ENCODE peak calls at places on chromosomes 7 and 10, in five cellular contexts. One of them, this sample, is unnamed.

GRCh38 chr7:112969946-112970345 is 116.7 kb downstream of the GPR85 start:
- DNase-seq in HCT116: no peak
- DNase-seq in SK-N-SH: no peak
- DNase-seq in OCI-LY7: no peak
- DNase-seq in GM23338: no peak
- DNase-seq in this sample: no peak

GRCh38 chr7:129724796-129725195 is 113.3 kb downstream of the NRF1 start:
- DNase-seq in HCT116: no peak
- DNase-seq in SK-N-SH: no peak
- DNase-seq in OCI-LY7: no peak
- DNase-seq in GM23338: no peak
- DNase-seq in this sample: no peak

GRCh38 chr10:43221419-43222293 is 45.2 kb downstream of the RASGEF1A start:
- DNase-seq in HCT116: no peak
- DNase-seq in SK-N-SH: no peak
- DNase-seq in OCI-LY7: no peak
- DNase-seq in GM23338: peak; percentile 79
- DNase-seq in this sample: no peak

GRCh38 chr7:117164578-117164977 is 158.3 kb downstream of the WNT2 start:
- DNase-seq in HCT116: no peak
- DNase-seq in SK-N-SH: no peak
- DNase-seq in OCI-LY7: no peak
- DNase-seq in GM23338: no peak
- DNase-seq in this sample: no peak

GRCh38 chr7:106372121-106372520 is 87.3 kb upstream of the NAMPT start:
- DNase-seq in HCT116: no peak
- DNase-seq in SK-N-SH: no peak
- DNase-seq in OCI-LY7: no peak
- DNase-seq in GM23338: no peak
- DNase-seq in this sample: no peak

GRCh38 chr10:123868058-123868995 is 23.3 kb downstream of the CPXM2 start:
- DNase-seq in HCT116: no peak
- DNase-seq in SK-N-SH: no peak
- DNase-seq in OCI-LY7: no peak
- DNase-seq in GM23338: no peak
- DNase-seq in this sample: no peak

GRCh38 chr10:99612167-99612831 is 7.9 kb downstream of the SLC25A28 start:
- DNase-seq in HCT116: peak; percentile 59
- DNase-seq in SK-N-SH: peak; percentile 77
- DNase-seq in OCI-LY7: peak; percentile 66
- DNase-seq in GM23338: peak; percentile 82
- DNase-seq in this sample: peak; percentile 71

GRCh38 chr10:43640603-43641002 is 8.1 kb downstream of the ZNF32 start:
- DNase-seq in HCT116: no peak
- DNase-seq in SK-N-SH: no peak
- DNase-seq in OCI-LY7: no peak
- DNase-seq in GM23338: no peak
- DNase-seq in this sample: no peak

GRCh38 chr7:146660839-146661238 is 544.2 kb downstream of the CNTNAP2 start:
- DNase-seq in HCT116: no peak
- DNase-seq in SK-N-SH: peak; percentile 68
- DNase-seq in OCI-LY7: no peak
- DNase-seq in GM23338: no peak
- DNase-seq in this sample: no peak

GRCh38 chr7:64893401-64893800 is 9.7 kb upstream of the ZNF273 start:
- DNase-seq in HCT116: no peak
- DNase-seq in SK-N-SH: peak; percentile 32
- DNase-seq in OCI-LY7: no peak
- DNase-seq in GM23338: peak; percentile 50
- DNase-seq in this sample: no peak

GRCh38 chr7:47678641-47679380 is 96.9 kb upstream of the TNS3 start:
- DNase-seq in HCT116: no peak
- DNase-seq in SK-N-SH: no peak
- DNase-seq in OCI-LY7: peak; percentile 59
- DNase-seq in GM23338: no peak
- DNase-seq in this sample: no peak

GRCh38 chr10:102300289-102300843 is 55.0 kb downstream of the GBF1 start:
- DNase-seq in HCT116: no peak
- DNase-seq in SK-N-SH: no peak
- DNase-seq in OCI-LY7: no peak
- DNase-seq in GM23338: no peak
- DNase-seq in this sample: peak; percentile 30

GRCh38 chr10:69866688-69867461 is 65.2 kb downstream of the COL13A1 start:
- DNase-seq in HCT116: peak; percentile 26
- DNase-seq in SK-N-SH: peak; percentile 81
- DNase-seq in OCI-LY7: no peak
- DNase-seq in GM23338: peak; percentile 78
- DNase-seq in this sample: no peak

GRCh38 chr10:118912961-118913360 is 116.6 kb upstream of the NANOS1 start:
- DNase-seq in HCT116: no peak
- DNase-seq in SK-N-SH: no peak
- DNase-seq in OCI-LY7: no peak
- DNase-seq in GM23338: no peak
- DNase-seq in this sample: no peak

GRCh38 chr10:79239930-79240713 is 107.1 kb upstream of the PPIF start:
- DNase-seq in HCT116: no peak
- DNase-seq in SK-N-SH: peak; percentile 55
- DNase-seq in OCI-LY7: no peak
- DNase-seq in GM23338: peak; percentile 88
- DNase-seq in this sample: no peak

GRCh38 chr7:102079140-102080002 is 207.3 kb upstream of the SH2B2 start:
- DNase-seq in HCT116: no peak
- DNase-seq in SK-N-SH: no peak
- DNase-seq in OCI-LY7: no peak
- DNase-seq in GM23338: peak; percentile 49
- DNase-seq in this sample: no peak

GRCh38 chr7:46205478-46205877 is 284.4 kb upstream of the IGFBP3 start:
- DNase-seq in HCT116: no peak
- DNase-seq in SK-N-SH: no peak
- DNase-seq in OCI-LY7: no peak
- DNase-seq in GM23338: no peak
- DNase-seq in this sample: no peak

GRCh38 chr7:78020131-78020873 is 221.7 kb downstream of the PHTF2 start:
- DNase-seq in HCT116: peak; percentile 45
- DNase-seq in SK-N-SH: peak; percentile 83
- DNase-seq in OCI-LY7: peak; percentile 58
- DNase-seq in GM23338: peak; percentile 75
- DNase-seq in this sample: peak; percentile 23

GRCh38 chr7:42155836-42156540 is 81.0 kb downstream of the GLI3 start:
- DNase-seq in HCT116: no peak
- DNase-seq in SK-N-SH: no peak
- DNase-seq in OCI-LY7: no peak
- DNase-seq in GM23338: no peak
- DNase-seq in this sample: no peak

GRCh38 chr10:12194752-12195271 is 879 bp downstream of the NUDT5 start:
- DNase-seq in HCT116: no peak
- DNase-seq in SK-N-SH: peak; percentile 35
- DNase-seq in OCI-LY7: peak; percentile 46
- DNase-seq in GM23338: peak; percentile 40
- DNase-seq in this sample: peak; percentile 35

GRCh38 chr7:42671627-42672026 is 240.2 kb downstream of the C7orf25 start:
- DNase-seq in HCT116: no peak
- DNase-seq in SK-N-SH: no peak
- DNase-seq in OCI-LY7: no peak
- DNase-seq in GM23338: no peak
- DNase-seq in this sample: no peak

GRCh38 chr10:85864173-85864549 is 502.4 kb downstream of the GRID1 start:
- DNase-seq in HCT116: no peak
- DNase-seq in SK-N-SH: no peak
- DNase-seq in OCI-LY7: no peak
- DNase-seq in GM23338: no peak
- DNase-seq in this sample: no peak

GRCh38 chr10:101032637-101033201 is 1.7 kb downstream of the SFXN3 start:
- DNase-seq in HCT116: peak; percentile 60
- DNase-seq in SK-N-SH: peak; percentile 83
- DNase-seq in OCI-LY7: no peak
- DNase-seq in GM23338: no peak
- DNase-seq in this sample: no peak

GRCh38 chr10:132565516-132566209 is 28.1 kb downstream of the INPP5A start:
- DNase-seq in HCT116: no peak
- DNase-seq in SK-N-SH: no peak
- DNase-seq in OCI-LY7: no peak
- DNase-seq in GM23338: no peak
- DNase-seq in this sample: no peak

GRCh38 chr7:149854611-149855367 is 16.6 kb downstream of the ZNF862 start:
- DNase-seq in HCT116: peak; percentile 36
- DNase-seq in SK-N-SH: peak; percentile 81
- DNase-seq in OCI-LY7: peak; percentile 26
- DNase-seq in GM23338: peak; percentile 67
- DNase-seq in this sample: no peak

GRCh38 chr10:61778137-61778536 is 115.4 kb downstream of the CABCOCO1 start:
- DNase-seq in HCT116: no peak
- DNase-seq in SK-N-SH: no peak
- DNase-seq in OCI-LY7: no peak
- DNase-seq in GM23338: no peak
- DNase-seq in this sample: no peak

DNA sequence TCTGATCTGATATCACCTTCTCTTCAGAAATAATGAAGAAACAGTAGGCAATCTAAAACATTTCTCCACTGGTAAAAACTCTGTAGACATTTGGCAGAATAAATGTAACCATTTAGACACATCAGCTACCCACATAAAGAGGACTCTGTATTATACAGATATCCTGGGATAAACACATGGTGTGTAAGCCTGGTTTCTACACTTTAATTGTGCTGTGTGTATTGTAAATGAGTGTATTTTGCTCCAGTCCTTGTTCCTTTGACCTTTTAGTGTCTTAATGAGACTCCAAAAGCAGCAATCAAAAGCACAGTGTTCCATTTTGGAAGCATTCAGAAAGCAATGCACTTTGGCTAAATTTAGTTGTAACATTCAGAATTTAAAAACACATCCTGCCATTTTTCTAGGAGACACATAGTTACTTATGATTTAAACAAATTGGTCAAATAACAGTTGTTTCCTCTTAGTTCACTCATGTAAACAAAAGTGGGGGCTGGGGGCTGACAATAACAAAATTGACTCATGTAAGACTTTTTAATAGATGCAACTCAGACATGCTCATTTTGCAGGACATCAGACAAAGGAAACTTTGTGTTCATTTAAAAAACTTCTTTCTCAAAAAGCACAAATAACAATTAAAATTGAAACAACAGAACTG is 122.3 kb downstream of the GPR37 start:
- DNase-seq in HCT116: no peak
- DNase-seq in SK-N-SH: no peak
- DNase-seq in OCI-LY7: no peak
- DNase-seq in GM23338: no peak
- DNase-seq in this sample: no peak
- H3K9me2 ChIP-seq in HCT116: no peaks in the 10 kb centered on the region
- H3K9me2 ChIP-seq in SK-N-SH: no peaks in the 10 kb centered on the region
- H3K9me2 ChIP-seq in OCI-LY7: no peaks in the 10 kb centered on the region
- H3K9me2 ChIP-seq in GM23338: no peaks in the 10 kb centered on the region
- H3K9me2 ChIP-seq in this sample: no peaks in the 10 kb centered on the region

DNA sequence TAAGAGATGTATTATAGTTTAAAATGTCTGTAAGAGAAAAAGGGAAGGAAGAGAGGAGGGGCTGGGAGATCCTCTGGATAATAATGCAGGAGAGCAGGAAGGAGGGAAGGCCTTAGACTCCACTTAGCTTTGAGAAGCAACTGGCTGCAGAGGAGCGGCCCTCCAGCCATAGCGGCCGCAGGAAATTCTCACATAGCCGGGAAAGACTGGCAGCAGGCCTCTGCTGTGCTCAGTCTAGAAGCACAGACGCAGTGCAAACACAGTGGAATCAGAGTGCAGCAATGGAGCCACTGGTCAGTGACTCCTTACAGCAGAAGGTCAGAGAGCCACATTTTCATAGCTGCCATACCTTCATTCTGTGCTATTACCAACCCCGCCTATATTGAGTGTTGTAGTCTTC is 153.3 kb downstream of the VWC2 start:
- DNase-seq in HCT116: no peak
- DNase-seq in SK-N-SH: no peak
- DNase-seq in OCI-LY7: no peak
- DNase-seq in GM23338: no peak
- DNase-seq in this sample: no peak
- H3K9me2 ChIP-seq in HCT116: no peaks in the 10 kb centered on the region
- H3K9me2 ChIP-seq in SK-N-SH: no peaks in the 10 kb centered on the region
- H3K9me2 ChIP-seq in OCI-LY7: no peaks in the 10 kb centered on the region
- H3K9me2 ChIP-seq in GM23338: peaks cover 2% of the 10 kb centered on the region
- H3K9me2 ChIP-seq in this sample: no peaks in the 10 kb centered on the region

DNA sequence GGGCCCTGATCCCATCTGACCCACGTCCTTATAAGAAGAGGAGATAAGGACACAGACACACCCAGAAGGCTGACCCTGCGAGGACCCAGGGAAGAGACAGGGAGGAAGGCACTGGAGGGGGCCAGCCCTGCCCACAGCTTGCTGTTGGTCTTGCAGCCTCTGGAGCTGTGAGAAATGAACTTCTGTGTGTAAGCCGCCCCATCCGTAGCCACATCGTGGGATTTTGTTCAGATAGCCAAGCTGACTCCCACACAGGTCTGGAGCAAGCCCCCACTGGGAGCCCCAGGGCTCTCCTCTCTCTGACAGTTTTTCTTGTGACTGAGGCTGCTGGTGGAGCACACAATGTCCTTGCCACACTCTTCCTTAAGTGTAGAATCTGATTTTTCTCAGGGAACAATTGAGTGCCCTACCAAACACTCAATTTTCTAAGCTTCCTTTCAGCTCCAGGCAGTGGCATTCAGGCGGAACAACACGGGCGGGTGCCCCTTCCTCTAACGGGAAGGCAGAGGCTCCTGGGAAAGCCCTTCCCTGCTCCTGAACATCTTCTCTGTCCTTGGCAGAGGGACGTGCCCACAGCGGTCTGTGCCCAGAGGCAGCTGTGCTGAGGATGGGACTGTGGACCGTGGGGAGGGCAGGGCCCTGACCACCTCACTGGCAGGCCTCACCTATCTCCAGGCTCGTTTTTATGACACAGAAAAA is 160.5 kb upstream of the SHH start:
- DNase-seq in HCT116: no peak
- DNase-seq in SK-N-SH: no peak
- DNase-seq in OCI-LY7: no peak
- DNase-seq in GM23338: no peak
- DNase-seq in this sample: no peak
- H3K9me2 ChIP-seq in HCT116: no peaks in the 10 kb centered on the region
- H3K9me2 ChIP-seq in SK-N-SH: no peaks in the 10 kb centered on the region
- H3K9me2 ChIP-seq in OCI-LY7: no peaks in the 10 kb centered on the region
- H3K9me2 ChIP-seq in GM23338: no peaks in the 10 kb centered on the region
- H3K9me2 ChIP-seq in this sample: no peaks in the 10 kb centered on the region

GRCh38 chr7:69147631-69148030 is 450.6 kb upstream of the AUTS2 start:
- DNase-seq in HCT116: no peak
- DNase-seq in SK-N-SH: no peak
- DNase-seq in OCI-LY7: no peak
- DNase-seq in GM23338: no peak
- DNase-seq in this sample: no peak
- H3K9me2 ChIP-seq in HCT116: no peaks in the 10 kb centered on the region
- H3K9me2 ChIP-seq in SK-N-SH: no peaks in the 10 kb centered on the region
- H3K9me2 ChIP-seq in OCI-LY7: no peaks in the 10 kb centered on the region
- H3K9me2 ChIP-seq in GM23338: no peaks in the 10 kb centered on the region
- H3K9me2 ChIP-seq in this sample: no peaks in the 10 kb centered on the region